ENCODE peak calls at places on chromosomes 3 and 15, in five cellular contexts. Z is COLO829; A is activated naive CD4-positive, alpha-beta T cell treated with anti-CD3 and anti-CD28 coated beads for 36 hours; N is hepatic stellate cell; P is tibial nerve. B is an unnamed sample.

GRCh38 chr3:195337747-195338146 is 66.8 kb upstream of the XXYLT1 start:
- DNase-seq in P (no peak), A (no peak), Z (no peak), N (no peak), B (no peak)

GRCh38 chr15:40762919-40763800 is 708 bp upstream of the GCHFR start:
- DNase-seq in Z (no peak), A (peak; percentile 64), P (peak; percentile 48), N (peak; percentile 50), B (peak; percentile 62)

GRCh38 chr15:85746641-85747040 is 48.1 kb downstream of the KLHL25 start:
- DNase-seq in A (no peak), P (no peak), N (no peak), Z (no peak), B (no peak)

GRCh38 chr3:149736180-149737100 is 15.8 kb downstream of the COMMD2 start:
- DNase-seq in P (no peak), Z (no peak), A (no peak), N (peak; percentile 26), B (no peak)

GRCh38 chr3:14265246-14265962 is 86.8 kb downstream of the LSM3 start:
- DNase-seq in A (no peak), N (peak; percentile 56), P (no peak), Z (peak; percentile 71), B (no peak)

GRCh38 chr3:55204417-55204816 is 276.6 kb upstream of the LRTM1 start:
- DNase-seq in P (no peak), N (no peak), A (no peak), Z (no peak), B (no peak)

GRCh38 chr15:75712668-75713337 is at the start of gene CSPG4:
- DNase-seq in Z (no peak), N (peak; percentile 90), P (no peak), A (no peak), B (no peak)

GRCh38 chr15:92343869-92344643 is 49.6 kb upstream of the ST8SIA2 start:
- DNase-seq in P (no peak), N (no peak), Z (no peak), A (no peak), B (no peak)

B was measured in activated naive CD8-positive, alpha-beta T cell treated with anti-CD3 and anti-CD28 coated beads, Interleukin-2, amount 10 ng/mL, durations not matched to agents 7 days and 5 days.